ENCODE peak calls at places on chromosomes 11 and 22, in four cellular contexts. W, V, A and I are unnamed samples. For H3K36me3, the result is how much of the 10 kb centered on the place peaks cover.

GRCh38 chr11:75349540-75350116 is 1.8 kb downstream of the ARRB1 start:
- DNase-seq in A (peak), W (peak), V (no peak), I (no peak)

GRCh38 chr22:26903030-26903856 is 245.9 kb downstream of the MIAT start:
- DNase-seq in A (no peak), V (no peak), W (no peak), I (no peak)

GRCh38 chr11:120539681-120540369 is 28.3 kb downstream of the GRIK4 start:
- DNase-seq in V (peak), A (no peak), W (no peak), I (no peak)

GRCh38 chr11:92552942-92553341 is 328.3 kb downstream of the FAT3 start:
- DNase-seq in V (no peak), W (no peak), A (no peak), I (no peak)

GRCh38 chr22:37406836-37407235 is 20.4 kb downstream of the ELFN2 start:
- DNase-seq in W (peak), V (no peak), A (no peak), I (no peak)

GRCh38 chr22:26360169-26360885 is 68.7 kb upstream of the ASPHD2 start:
- DNase-seq in W (peak), A (peak), V (peak), I (no peak)

GRCh38 chr22:28021116-28021997 is 102.3 kb upstream of the PITPNB start:
- DNase-seq in V (no peak), A (no peak), W (no peak), I (no peak)

GRCh38 chr11:62151737-62152102 is 27.9 kb downstream of the INCENP start:
- DNase-seq in V (no peak), A (no peak), W (no peak), I (no peak)

GRCh38 chr22:11253000-11253511 is 4274.9 kb upstream of the OR11H1 start:
- DNase-seq in V (no peak), W (no peak), A (peak), I (peak)

GRCh38 chr11:113446112-113446511 is 29.1 kb downstream of the DRD2 start:
- DNase-seq in A (no peak), V (no peak), W (no peak), I (no peak)

GRCh38 chr11:3165916-3166267 is 782 bp upstream of the OSBPL5 start:
- DNase-seq in V (no peak), W (no peak), A (peak), I (peak)

GRCh38 chr11:3164138-3164539 is 971 bp downstream of the OSBPL5 start:
- DNase-seq in V (peak), A (peak), W (no peak), I (peak)

GRCh38 chr11:3166268-3167142 is 1.4 kb upstream of the OSBPL5 start:
- DNase-seq in W (no peak), A (peak), V (no peak), I (peak)

GRCh38 chr11:3164540-3165151 is 464 bp downstream of the OSBPL5 start:
- DNase-seq in V (peak), W (no peak), A (peak), I (peak)

GRCh38 chr11:3165152-3165705 is at the start of gene OSBPL5:
- DNase-seq in A (peak), V (peak), W (peak), I (peak)
- TF ChIP-seq CTCF in A (no peak), V (no peak), W (no peak), I (no peak)

GRCh38 chr11:118334746-118335145 is 7.8 kb downstream of the CD3D start:
- DNase-seq in V (no peak), W (no peak), A (no peak), I (no peak)

GRCh38 chr11:118339281-118340045 is 3.0 kb downstream of the CD3D start:
- DNase-seq in W (no peak), V (no peak), A (no peak), I (no peak)

GRCh38 chr11:118341749-118342489 is 586 bp downstream of the CD3D start:
- DNase-seq in A (no peak), V (no peak), W (no peak), I (no peak)

GRCh38 chr11:118340437-118340836 is 2.1 kb downstream of the CD3D start:
- DNase-seq in W (no peak), A (no peak), V (no peak), I (no peak)

DNA sequence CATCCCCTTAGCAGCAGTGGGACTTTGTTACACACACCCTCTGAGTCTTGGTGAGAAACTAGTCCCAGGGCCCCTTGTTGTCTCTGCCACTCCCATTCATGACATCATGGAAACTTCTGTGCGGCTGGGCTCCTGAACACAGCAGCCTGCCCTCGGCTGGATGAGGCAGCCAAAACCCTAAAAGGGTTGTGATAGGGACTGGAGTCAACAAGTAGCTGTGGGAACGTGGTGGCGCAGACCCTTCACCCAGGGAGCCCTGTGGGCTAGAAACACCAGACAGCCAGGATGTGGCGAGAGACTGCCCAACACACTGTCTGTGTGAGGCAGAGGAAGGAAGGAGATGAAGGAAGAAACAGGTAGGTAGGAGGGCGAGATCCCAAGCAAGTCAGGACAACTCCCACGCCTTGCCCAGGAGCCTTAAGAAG is 3.9 kb downstream of the CD3D start:
- DNase-seq in W (no peak), V (no peak), A (no peak), I (no peak)
- H3K4me3 ChIP-seq in W (no peak), V (no peak), A (no peak), I (no peak)

GRCh38 chr22:41880653-41881052 is 34.2 kb downstream of the SHISA8 start:
- DNase-seq in V (no peak), A (peak), W (no peak), I (no peak)
- H3K36me3 ChIP-seq in V (half or more), A (half or more), W (half or more), I (half or more)

DNA sequence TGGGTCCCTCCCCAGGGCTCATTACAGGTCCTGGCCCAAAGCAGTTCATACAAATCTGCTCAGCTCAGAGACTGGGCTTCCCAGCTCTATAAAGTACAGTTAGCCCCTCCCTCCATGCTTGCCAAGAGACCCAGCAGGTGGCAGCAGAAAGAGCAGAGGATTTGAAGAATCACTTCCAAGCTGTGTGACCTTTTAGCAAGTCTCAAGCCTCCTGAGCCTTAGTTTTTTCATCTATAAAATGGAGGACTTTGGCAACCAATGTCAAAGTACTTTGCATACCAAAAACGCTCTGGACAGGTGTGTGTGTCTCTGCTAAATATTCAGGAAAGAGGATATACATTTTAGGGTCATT is 26.6 kb downstream of the RELT start:
- DNase-seq in V (no peak), W (no peak), A (no peak), I (no peak)
- TF ChIP-seq CTCF in V (no peak), W (no peak), A (no peak), I (peak)

GRCh38 chr22:31153357-31153756 is 6.6 kb upstream of the RNF185 start:
- DNase-seq in W (no peak), A (no peak), V (no peak), I (no peak)
- H3K4me3 ChIP-seq in W (no peak), A (no peak), V (no peak), I (no peak)

DNA sequence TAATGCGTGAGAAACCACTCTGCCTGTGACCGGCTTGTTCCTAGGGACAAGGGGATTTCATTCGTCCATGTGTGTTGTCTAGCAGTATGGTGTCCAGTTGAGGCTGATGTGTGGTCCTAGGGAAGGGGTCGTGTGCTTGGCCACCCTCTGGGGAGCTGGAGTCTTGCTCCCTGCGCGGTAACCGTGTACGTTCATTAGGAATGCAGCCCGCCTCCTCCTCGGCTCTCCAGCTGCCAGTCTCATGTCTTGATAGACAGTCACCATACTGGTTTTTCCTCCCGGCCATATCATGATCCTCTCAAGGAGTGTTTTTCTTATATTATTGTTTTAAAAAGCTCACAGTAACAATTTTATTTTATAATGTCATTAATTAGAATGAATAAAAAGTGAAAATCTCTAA is 5.9 kb downstream of the CTTN start:
- DNase-seq in A (no peak), W (no peak), V (no peak), I (no peak)
- H3K36me3 ChIP-seq in A (under half), W (under half), V (under half), I (half or more)

DNA sequence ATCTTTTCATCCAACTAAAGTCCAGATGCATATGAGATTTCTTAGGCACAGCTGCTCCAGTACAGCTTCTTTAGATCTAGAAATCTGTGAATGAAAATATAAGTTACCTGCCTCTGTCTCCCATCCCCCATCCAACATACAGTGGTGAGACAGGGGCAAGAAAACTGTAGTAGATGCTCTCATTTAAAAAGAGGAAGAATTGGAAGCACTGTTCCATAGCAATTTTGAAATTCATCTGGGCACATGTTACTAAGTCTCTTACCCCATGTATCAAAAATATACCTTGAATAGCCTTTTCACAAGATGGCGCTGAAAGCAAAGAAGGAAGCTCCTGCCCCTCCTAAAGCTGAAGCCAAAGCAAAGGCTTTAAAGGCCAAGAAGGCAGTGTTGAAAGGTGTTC is 37.8 kb downstream of the HSD17B12 start:
- DNase-seq in A (no peak), V (no peak), W (no peak), I (no peak)
- TF ChIP-seq CTCF in A (no peak), V (no peak), W (no peak), I (no peak)

DNA sequence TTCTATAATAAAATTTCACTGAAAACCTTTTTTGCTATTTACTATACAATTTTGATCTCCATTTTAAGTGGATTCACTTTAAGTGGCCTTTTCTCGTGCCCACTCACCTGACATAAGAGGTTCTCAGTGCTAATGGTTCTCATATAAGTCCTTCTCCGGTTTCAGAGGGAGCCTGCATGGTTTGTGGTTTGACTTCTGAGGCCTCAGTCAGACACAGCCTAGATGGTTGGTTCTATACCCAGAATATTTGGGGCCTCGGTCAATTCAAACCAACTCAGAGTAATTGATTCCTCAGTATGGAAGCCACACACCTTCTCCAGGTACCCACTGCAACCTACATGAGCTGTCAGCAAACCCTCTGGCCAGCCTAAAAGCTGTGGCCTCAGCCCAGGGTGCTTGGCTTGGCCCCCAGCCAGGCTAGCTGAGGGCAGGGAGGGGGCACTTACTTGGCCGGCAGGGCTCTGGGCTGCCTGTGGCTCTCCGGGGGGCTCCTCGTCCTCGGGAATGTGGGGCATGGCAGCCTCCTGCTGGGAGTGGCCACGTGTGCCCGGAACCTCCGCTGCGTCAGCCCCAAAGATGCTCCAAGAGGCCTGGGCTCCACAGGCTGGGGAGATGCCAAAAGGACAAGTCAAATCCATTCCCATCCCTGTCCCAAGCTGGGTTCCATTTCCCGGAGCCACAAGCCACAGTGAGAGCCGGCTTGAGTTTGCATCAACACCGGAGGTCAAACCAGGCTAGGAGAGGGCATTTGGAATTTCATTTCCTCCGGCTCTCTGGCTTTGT is 41.8 kb downstream of the IRAG1 start:
- DNase-seq in V (no peak), W (no peak), A (no peak), I (no peak)
- H3K4me3 ChIP-seq in V (no peak), W (no peak), A (no peak), I (no peak)

GRCh38 chr11:66649903-66650302 is 11.4 kb downstream of the RBM4 start:
- DNase-seq in A (no peak), W (no peak), V (no peak), I (no peak)
- H3K36me3 ChIP-seq in A (half or more), W (under half), V (half or more), I (half or more)